ENCODE peak calls at places on chromosomes 5 and 9, in five cellular contexts. One of them, this sample, is unnamed.
A peak's percentile ranks its signal among the peaks of the same experiment; 100 is the strongest.

GRCh38 chr9:84919498-84919897 is 250.0 kb downstream of the NTRK2 start:
- DNase-seq in neural progenitor cell: no peak
- DNase-seq in HFF-Myc: no peak
- DNase-seq in Panc1: no peak
- DNase-seq in AG04450: no peak
- DNase-seq in this sample: no peak

GRCh38 chr9:33159760-33160127 is 7.4 kb downstream of the B4GALT1 start:
- DNase-seq in neural progenitor cell: no peak
- DNase-seq in HFF-Myc: no peak
- DNase-seq in Panc1: no peak
- DNase-seq in AG04450: no peak
- DNase-seq in this sample: no peak

GRCh38 chr5:78527054-78527884 is 121.3 kb downstream of the LHFPL2 start:
- DNase-seq in neural progenitor cell: peak; percentile 40
- DNase-seq in HFF-Myc: peak; percentile 44
- DNase-seq in Panc1: no peak
- DNase-seq in AG04450: no peak
- DNase-seq in this sample: peak; percentile 88

GRCh38 chr5:37755581-37755980 is 84.3 kb downstream of the GDNF start:
- DNase-seq in neural progenitor cell: no peak
- DNase-seq in HFF-Myc: no peak
- DNase-seq in Panc1: no peak
- DNase-seq in AG04450: no peak
- DNase-seq in this sample: no peak

GRCh38 chr9:134892221-134892620 is 11.6 kb downstream of the FCN2 start:
- DNase-seq in neural progenitor cell: no peak
- DNase-seq in HFF-Myc: no peak
- DNase-seq in AG04450: no peak
- DNase-seq in Panc1: no peak
- DNase-seq in this sample: no peak

GRCh38 chr5:58497956-58498942 is 7.0 kb downstream of the GAPT start:
- DNase-seq in HFF-Myc: peak; percentile 5
- DNase-seq in Panc1: no peak
- DNase-seq in AG04450: peak; percentile 6
- DNase-seq in neural progenitor cell: peak; percentile 46
- DNase-seq in this sample: no peak

GRCh38 chr5:2160811-2161210 is 278.1 kb upstream of the IRX4 start:
- DNase-seq in HFF-Myc: no peak
- DNase-seq in Panc1: no peak
- DNase-seq in AG04450: no peak
- DNase-seq in neural progenitor cell: no peak
- DNase-seq in this sample: no peak

GRCh38 chr9:4689687-4690104 is 10.3 kb downstream of the CDC37L1 start:
- DNase-seq in AG04450: no peak
- DNase-seq in Panc1: no peak
- DNase-seq in HFF-Myc: no peak
- DNase-seq in neural progenitor cell: no peak
- DNase-seq in this sample: no peak

GRCh38 chr9:122200960-122201635 is 27.7 kb downstream of the LHX6 start:
- DNase-seq in AG04450: peak; percentile 21
- DNase-seq in Panc1: no peak
- DNase-seq in HFF-Myc: no peak
- DNase-seq in neural progenitor cell: no peak
- DNase-seq in this sample: no peak

GRCh38 chr5:35009657-35010056 is 38.1 kb downstream of the AGXT2 start:
- DNase-seq in neural progenitor cell: no peak
- DNase-seq in HFF-Myc: no peak
- DNase-seq in Panc1: no peak
- DNase-seq in AG04450: no peak
- DNase-seq in this sample: no peak

GRCh38 chr5:138470322-138471285 is 5.3 kb downstream of the EGR1 start:
- DNase-seq in HFF-Myc: no peak
- DNase-seq in AG04450: peak; percentile 73
- DNase-seq in Panc1: no peak
- DNase-seq in neural progenitor cell: peak; percentile 51
- DNase-seq in this sample: no peak

GRCh38 chr5:145484195-145484594 is 350.9 kb downstream of the PRELID2 start:
- DNase-seq in AG04450: peak; percentile 39
- DNase-seq in Panc1: no peak
- DNase-seq in neural progenitor cell: no peak
- DNase-seq in HFF-Myc: peak; percentile 29
- DNase-seq in this sample: peak; percentile 71

GRCh38 chr5:72586788-72587530 is 79.7 kb upstream of the ZNF366 start:
- DNase-seq in Panc1: no peak
- DNase-seq in neural progenitor cell: no peak
- DNase-seq in AG04450: no peak
- DNase-seq in HFF-Myc: no peak
- DNase-seq in this sample: no peak

GRCh38 chr5:111337688-111338087 is 113.5 kb downstream of the CAMK4 start:
- DNase-seq in neural progenitor cell: no peak
- DNase-seq in Panc1: no peak
- DNase-seq in HFF-Myc: no peak
- DNase-seq in AG04450: no peak
- DNase-seq in this sample: no peak

DNA sequence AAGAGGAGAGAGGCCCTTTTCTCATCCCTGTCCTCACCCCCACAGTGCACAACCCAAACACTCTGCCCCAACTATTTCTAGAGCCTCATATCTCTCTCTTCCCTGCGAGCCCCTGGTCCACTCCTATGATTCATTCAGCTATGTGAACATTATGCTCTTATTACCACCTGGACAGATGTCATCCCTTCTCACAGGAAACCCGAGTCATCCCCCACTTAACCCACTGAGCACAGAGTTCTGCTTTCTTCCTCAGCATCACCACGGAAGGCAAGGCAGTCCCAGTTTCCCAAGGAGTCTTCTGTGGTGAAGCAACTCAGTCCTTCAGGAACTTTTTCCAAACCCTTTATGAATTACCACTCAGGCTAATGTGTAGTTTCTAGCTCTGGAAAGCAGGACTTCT is 1.3 kb downstream of the DNAI1 start:
- DNase-seq in neural progenitor cell: no peak
- DNase-seq in AG04450: no peak
- DNase-seq in HFF-Myc: no peak
- DNase-seq in Panc1: no peak
- DNase-seq in this sample: no peak
- TF ChIP-seq CTCF in neural progenitor cell: no peak
- TF ChIP-seq CTCF in AG04450: no peak
- TF ChIP-seq CTCF in HFF-Myc: no peak
- TF ChIP-seq CTCF in Panc1: no peak
- TF ChIP-seq CTCF in this sample: no peak

DNA sequence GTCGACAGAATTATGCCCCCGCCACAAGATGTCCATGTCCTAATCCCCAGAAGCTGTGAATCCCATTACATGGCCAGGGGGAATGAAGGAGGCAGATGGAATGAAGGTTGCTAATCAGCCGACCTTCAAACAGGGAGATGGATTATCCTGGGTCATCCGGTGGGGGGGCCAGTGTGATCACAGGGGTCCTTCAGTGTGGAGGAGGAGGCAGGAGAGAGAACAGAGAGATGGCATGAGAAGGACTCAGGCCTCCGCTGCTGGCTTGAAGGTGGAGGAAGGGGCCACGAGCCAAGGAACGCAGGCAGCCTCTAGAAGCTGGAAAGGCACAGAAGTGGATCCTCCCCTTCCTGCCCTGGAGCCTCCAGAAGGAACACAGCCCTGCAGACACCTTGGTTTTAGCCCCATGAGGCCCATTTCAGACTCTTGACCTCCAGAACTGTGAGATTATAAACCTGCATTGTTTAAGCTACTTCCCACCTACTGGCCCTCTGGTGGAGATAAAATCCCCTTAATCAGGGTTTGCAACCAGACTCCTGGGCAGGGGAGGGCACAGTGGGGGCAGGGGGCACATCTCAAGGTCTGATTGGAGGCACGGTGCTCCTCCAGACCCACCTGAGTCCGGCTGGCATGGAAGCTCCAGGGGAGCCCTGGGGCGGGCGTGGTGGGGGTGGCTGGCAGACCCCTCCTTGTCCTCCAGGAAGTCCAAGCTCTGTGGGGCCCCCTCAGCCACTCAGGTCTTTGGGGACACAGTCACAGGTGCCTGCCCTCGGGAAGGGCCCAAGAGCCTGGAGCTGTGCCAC is 13.8 kb downstream of the PTGES2 start:
- DNase-seq in HFF-Myc: no peak
- DNase-seq in neural progenitor cell: no peak
- DNase-seq in Panc1: no peak
- DNase-seq in AG04450: no peak
- DNase-seq in this sample: no peak
- H3K4me3 ChIP-seq in HFF-Myc: no peak overlapping the region
- H3K4me3 ChIP-seq in neural progenitor cell: no peak overlapping the region
- H3K4me3 ChIP-seq in Panc1: no peak overlapping the region
- H3K4me3 ChIP-seq in AG04450: no peak overlapping the region
- H3K4me3 ChIP-seq in this sample: no peak overlapping the region

GRCh38 chr9:37301369-37302172 is 120.9 kb upstream of the GRHPR start:
- DNase-seq in neural progenitor cell: no peak
- DNase-seq in AG04450: no peak
- DNase-seq in Panc1: no peak
- DNase-seq in HFF-Myc: no peak
- DNase-seq in this sample: no peak
- TF ChIP-seq CTCF in neural progenitor cell: no peak
- TF ChIP-seq CTCF in AG04450: no peak
- TF ChIP-seq CTCF in Panc1: no peak
- TF ChIP-seq CTCF in HFF-Myc: no peak
- TF ChIP-seq CTCF in this sample: no peak

GRCh38 chr9:124262596-124263045 is 4.9 kb downstream of the NEK6 start:
- DNase-seq in Panc1: no peak
- DNase-seq in neural progenitor cell: peak; percentile 74
- DNase-seq in HFF-Myc: no peak
- DNase-seq in AG04450: no peak
- DNase-seq in this sample: no peak

GRCh38 chr9:124263158-124263557 is 5.4 kb downstream of the NEK6 start:
- DNase-seq in AG04450: no peak
- DNase-seq in HFF-Myc: no peak
- DNase-seq in Panc1: no peak
- DNase-seq in neural progenitor cell: no peak
- DNase-seq in this sample: no peak

GRCh38 chr9:124263800-124264426 is 6.2 kb downstream of the NEK6 start:
- DNase-seq in Panc1: no peak
- DNase-seq in neural progenitor cell: no peak
- DNase-seq in HFF-Myc: no peak
- DNase-seq in AG04450: no peak
- DNase-seq in this sample: no peak

GRCh38 chr9:124260769-124261603 is 3.2 kb downstream of the NEK6 start:
- DNase-seq in Panc1: no peak
- DNase-seq in neural progenitor cell: no peak
- DNase-seq in HFF-Myc: no peak
- DNase-seq in AG04450: no peak
- DNase-seq in this sample: no peak

GRCh38 chr9:124261787-124262595 is 4.2 kb downstream of the NEK6 start:
- DNase-seq in neural progenitor cell: no peak
- DNase-seq in HFF-Myc: no peak
- DNase-seq in Panc1: no peak
- DNase-seq in AG04450: no peak
- DNase-seq in this sample: no peak
- H3K4me3 ChIP-seq in neural progenitor cell: no peak overlapping the region
- H3K4me3 ChIP-seq in HFF-Myc: peak overlapping the region; percentile 94
- H3K4me3 ChIP-seq in Panc1: peak overlapping the region; percentile 44
- H3K4me3 ChIP-seq in AG04450: peak overlapping the region; percentile 46
- H3K4me3 ChIP-seq in this sample: no peak overlapping the region

GRCh38 chr5:154575869-154576806 is 98.1 kb upstream of the HAND1 start:
- DNase-seq in HFF-Myc: no peak
- DNase-seq in Panc1: no peak
- DNase-seq in AG04450: no peak
- DNase-seq in neural progenitor cell: no peak
- DNase-seq in this sample: no peak
- TF ChIP-seq CTCF in HFF-Myc: no peak
- TF ChIP-seq CTCF in Panc1: no peak
- TF ChIP-seq CTCF in AG04450: no peak
- TF ChIP-seq CTCF in neural progenitor cell: no peak
- TF ChIP-seq CTCF in this sample: no peak

GRCh38 chr5:125411163-125412050 is 665.0 kb upstream of the ZNF608 start:
- DNase-seq in Panc1: no peak
- DNase-seq in AG04450: no peak
- DNase-seq in neural progenitor cell: peak; percentile 3
- DNase-seq in HFF-Myc: peak; percentile 43
- DNase-seq in this sample: no peak

GRCh38 chr5:125412561-125413535 is 666.4 kb upstream of the ZNF608 start:
- DNase-seq in Panc1: no peak
- DNase-seq in neural progenitor cell: peak; percentile 93
- DNase-seq in HFF-Myc: peak; percentile 97
- DNase-seq in AG04450: peak; percentile 66
- DNase-seq in this sample: peak; percentile 95

GRCh38 chr5:125413861-125414260 is 667.4 kb upstream of the ZNF608 start:
- DNase-seq in Panc1: no peak
- DNase-seq in HFF-Myc: no peak
- DNase-seq in neural progenitor cell: peak; percentile 32
- DNase-seq in AG04450: no peak
- DNase-seq in this sample: no peak

GRCh38 chr5:125410501-125411162 is 664.2 kb upstream of the ZNF608 start:
- DNase-seq in neural progenitor cell: no peak
- DNase-seq in Panc1: no peak
- DNase-seq in AG04450: no peak
- DNase-seq in HFF-Myc: peak; percentile 24
- DNase-seq in this sample: no peak

DNA sequence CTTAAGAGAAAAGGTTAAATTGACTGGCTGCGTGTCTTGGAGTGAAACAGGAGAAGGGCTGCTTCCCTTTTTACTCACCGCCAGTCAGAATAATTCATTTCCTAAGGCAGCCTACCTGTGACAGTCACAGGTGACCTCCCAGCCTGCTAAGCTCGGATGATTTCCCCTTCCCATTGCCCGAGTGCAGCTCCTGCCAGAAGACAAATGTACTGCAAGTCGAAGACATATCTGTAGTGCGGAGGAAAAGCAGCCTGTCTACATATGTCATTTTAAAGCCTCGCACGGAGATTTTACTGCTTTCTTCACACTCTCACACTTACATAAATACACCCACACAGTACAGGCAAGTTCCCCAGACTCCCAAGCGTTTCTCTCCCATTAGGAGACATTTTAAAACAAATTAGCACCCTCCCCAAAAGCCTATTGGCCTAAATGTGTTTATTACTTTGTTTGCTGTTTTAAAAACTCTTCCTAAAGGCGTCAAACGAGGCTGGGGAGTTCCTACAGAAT is 665.7 kb upstream of the ZNF608 start:
- DNase-seq in AG04450: no peak
- DNase-seq in neural progenitor cell: peak; percentile 44
- DNase-seq in HFF-Myc: peak; percentile 25
- DNase-seq in Panc1: no peak
- DNase-seq in this sample: no peak
- H3K4me3 ChIP-seq in AG04450: no peak overlapping the region
- H3K4me3 ChIP-seq in neural progenitor cell: no peak overlapping the region
- H3K4me3 ChIP-seq in HFF-Myc: peak overlapping the region; percentile 12
- H3K4me3 ChIP-seq in Panc1: peak overlapping the region; percentile 30
- H3K4me3 ChIP-seq in this sample: no peak overlapping the region

DNA sequence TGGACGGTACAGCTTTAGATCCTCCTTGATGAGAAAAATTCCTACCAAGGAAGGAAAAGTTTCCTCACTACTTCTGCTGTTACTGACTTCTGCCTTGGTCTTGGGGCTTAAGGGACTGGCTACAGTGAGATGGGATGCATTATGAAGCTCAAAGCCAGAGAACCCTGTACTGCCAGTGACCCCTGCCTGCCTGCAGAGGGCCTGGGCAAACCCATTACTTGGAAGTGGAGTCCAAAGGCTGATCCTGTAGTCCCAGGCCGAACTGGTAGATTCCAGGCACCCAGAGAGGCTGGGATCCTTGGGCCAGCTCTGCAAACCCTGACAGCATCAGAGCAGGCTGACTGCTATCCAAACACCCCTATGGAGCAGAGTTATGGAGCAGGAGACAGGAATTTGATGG is 25.7 kb upstream of the NR5A1 start:
- DNase-seq in HFF-Myc: no peak
- DNase-seq in neural progenitor cell: no peak
- DNase-seq in AG04450: no peak
- DNase-seq in Panc1: no peak
- DNase-seq in this sample: no peak
- TF ChIP-seq CTCF in HFF-Myc: no peak
- TF ChIP-seq CTCF in neural progenitor cell: no peak
- TF ChIP-seq CTCF in AG04450: no peak
- TF ChIP-seq CTCF in Panc1: no peak
- TF ChIP-seq CTCF in this sample: no peak